ENCODE peak calls at places on chromosomes 16 and 17, in five cellular contexts. E is GM03348; D is stromal cell of bone marrow; X is activated CD8-positive, alpha-beta T cell treated with anti-CD3 and anti-CD28 coated beads for 36 hours; P is hepatic stellate cell. W is an unnamed sample.

GRCh38 chr17:20993863-20994778 is 48.7 kb downstream of the USP22 start:
- DNase-seq in D (no peak), E (no peak), P (no peak), X (no peak), W (no peak)

GRCh38 chr17:58531661-58532554 is 17.5 kb upstream of the MTMR4 start:
- DNase-seq in X (peak), E (peak), P (peak), D (no peak), W (peak)

GRCh38 chr17:50692448-50693040 is 15.2 kb downstream of the ANKRD40 start:
- DNase-seq in D (no peak), E (no peak), X (no peak), P (no peak), W (no peak)

GRCh38 chr17:2691965-2692780 is 19.4 kb downstream of the CLUH start:
- DNase-seq in E (no peak), X (no peak), P (no peak), D (no peak), W (peak)

GRCh38 chr16:86103320-86103719 is 204.4 kb downstream of the IRF8 start:
- DNase-seq in P (no peak), D (no peak), E (no peak), X (no peak), W (no peak)

GRCh38 chr16:85284138-85284897 is 172.0 kb upstream of the CIBAR2 start:
- DNase-seq in D (no peak), E (no peak), X (no peak), P (no peak), W (no peak)

GRCh38 chr17:7651097-7651958 is 602 bp downstream of the ATP1B2 start:
- DNase-seq in X (no peak), P (no peak), E (no peak), D (no peak), W (no peak)

GRCh38 chr17:6636616-6637457 is 3.7 kb downstream of the KIAA0753 start:
- DNase-seq in P (no peak), X (no peak), D (no peak), E (no peak), W (no peak)

GRCh38 chr16:86396918-86397317 is 113.4 kb upstream of the FOXF1 start:
- DNase-seq in E (peak), X (no peak), P (peak), D (no peak), W (peak)

W was measured in AG20443.